ENCODE peak calls at places on chromosomes 12 and 14, in six cellular contexts. One of them, this sample, is unnamed.

GRCh38 chr12:29889737-29890136 is 106.0 kb upstream of the TMTC1 start:
- DNase-seq in tibial artery: peak
- DNase-seq in AG10803: no peak
- DNase-seq in heart right ventricle: no peak
- DNase-seq in endothelial cell: peak
- DNase-seq in lower lobe of right lung: no peak
- DNase-seq in this sample: no peak

GRCh38 chr14:26820578-26820977 is 222.7 kb upstream of the NOVA1 start:
- DNase-seq in tibial artery: no peak
- DNase-seq in AG10803: no peak
- DNase-seq in heart right ventricle: no peak
- DNase-seq in endothelial cell: no peak
- DNase-seq in lower lobe of right lung: no peak
- DNase-seq in this sample: no peak

GRCh38 chr14:94450722-94451090 is 1.9 kb downstream of the SERPINA11 start:
- DNase-seq in tibial artery: no peak
- DNase-seq in AG10803: no peak
- DNase-seq in heart right ventricle: no peak
- DNase-seq in endothelial cell: no peak
- DNase-seq in lower lobe of right lung: no peak
- DNase-seq in this sample: peak

GRCh38 chr12:113002155-113002554 is 23.8 kb downstream of the OAS2 start:
- DNase-seq in tibial artery: no peak
- DNase-seq in AG10803: no peak
- DNase-seq in heart right ventricle: no peak
- DNase-seq in endothelial cell: no peak
- DNase-seq in lower lobe of right lung: no peak
- DNase-seq in this sample: no peak

GRCh38 chr12:105292705-105293104 is 37.8 kb upstream of the C12orf75 start:
- DNase-seq in tibial artery: no peak
- DNase-seq in AG10803: peak
- DNase-seq in heart right ventricle: no peak
- DNase-seq in endothelial cell: no peak
- DNase-seq in lower lobe of right lung: no peak
- DNase-seq in this sample: no peak

GRCh38 chr14:53411110-53411509 is 258.0 kb upstream of the DDHD1 start:
- DNase-seq in tibial artery: no peak
- DNase-seq in AG10803: peak
- DNase-seq in heart right ventricle: no peak
- DNase-seq in endothelial cell: no peak
- DNase-seq in lower lobe of right lung: no peak
- DNase-seq in this sample: no peak

GRCh38 chr14:22226381-22226780 is 362.6 kb downstream of the DAD1 start:
- DNase-seq in tibial artery: no peak
- DNase-seq in AG10803: no peak
- DNase-seq in heart right ventricle: no peak
- DNase-seq in endothelial cell: no peak
- DNase-seq in lower lobe of right lung: peak
- DNase-seq in this sample: no peak

GRCh38 chr14:97491697-97492096 is 694.5 kb downstream of the VRK1 start:
- DNase-seq in tibial artery: no peak
- DNase-seq in AG10803: no peak
- DNase-seq in heart right ventricle: no peak
- DNase-seq in endothelial cell: no peak
- DNase-seq in lower lobe of right lung: no peak
- DNase-seq in this sample: no peak

GRCh38 chr14:105940534-105941225 is 414.3 kb downstream of the TMEM121 start:
- DNase-seq in tibial artery: no peak
- DNase-seq in AG10803: no peak
- DNase-seq in heart right ventricle: no peak
- DNase-seq in endothelial cell: no peak
- DNase-seq in lower lobe of right lung: no peak
- DNase-seq in this sample: peak

GRCh38 chr12:14416658-14417057 is 51.2 kb downstream of the ATF7IP start:
- DNase-seq in tibial artery: no peak
- DNase-seq in AG10803: peak
- DNase-seq in heart right ventricle: no peak
- DNase-seq in endothelial cell: peak
- DNase-seq in lower lobe of right lung: no peak
- DNase-seq in this sample: no peak

GRCh38 chr12:84912191-84913142 is at the start of gene SLC6A15:
- DNase-seq in tibial artery: peak
- DNase-seq in AG10803: peak
- DNase-seq in heart right ventricle: no peak
- DNase-seq in endothelial cell: peak
- DNase-seq in lower lobe of right lung: peak
- DNase-seq in this sample: no peak

DNA sequence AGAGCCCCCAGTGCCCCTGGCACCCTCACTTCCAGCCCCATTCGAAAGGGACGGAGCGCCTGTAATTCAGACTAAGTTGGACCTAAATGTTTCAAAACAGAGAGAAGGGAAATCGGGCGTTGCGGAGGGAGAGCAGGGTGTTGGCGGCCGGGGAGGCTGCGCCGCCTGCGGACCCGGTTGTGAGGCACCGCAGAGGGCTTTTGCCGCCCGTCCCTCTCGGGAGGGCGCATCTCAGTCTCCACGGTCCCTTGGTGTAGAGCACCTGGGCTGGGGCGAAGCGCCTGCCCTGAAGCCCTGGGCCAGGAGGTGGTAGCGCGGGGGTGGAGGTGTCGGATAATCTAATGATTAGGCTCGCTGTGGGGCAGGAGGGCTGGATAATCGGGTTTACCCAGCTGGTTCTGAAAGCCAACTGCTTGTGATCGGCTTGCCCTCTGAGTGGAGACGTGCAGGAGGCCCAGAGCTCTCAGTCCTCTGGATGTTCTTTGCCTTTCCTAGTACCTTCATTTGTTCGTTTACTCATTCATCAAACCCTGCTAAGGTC is 884 bp downstream of the DAAM1 start:
- DNase-seq in tibial artery: no peak
- DNase-seq in AG10803: no peak
- DNase-seq in heart right ventricle: peak
- DNase-seq in endothelial cell: no peak
- DNase-seq in lower lobe of right lung: peak
- DNase-seq in this sample: no peak
- TF ChIP-seq CTCF in tibial artery: peak
- TF ChIP-seq CTCF in AG10803: peak
- TF ChIP-seq CTCF in heart right ventricle: no peak
- TF ChIP-seq CTCF in endothelial cell: no peak
- TF ChIP-seq CTCF in lower lobe of right lung: peak
- TF ChIP-seq CTCF in this sample: no peak

GRCh38 chr14:89237923-89238529 is 179.0 kb downstream of the FOXN3 start:
- DNase-seq in tibial artery: no peak
- DNase-seq in AG10803: peak
- DNase-seq in heart right ventricle: no peak
- DNase-seq in endothelial cell: no peak
- DNase-seq in lower lobe of right lung: no peak
- DNase-seq in this sample: no peak
- TF ChIP-seq CTCF in tibial artery: peak
- TF ChIP-seq CTCF in AG10803: peak
- TF ChIP-seq CTCF in heart right ventricle: peak
- TF ChIP-seq CTCF in endothelial cell: no peak
- TF ChIP-seq CTCF in lower lobe of right lung: peak
- TF ChIP-seq CTCF in this sample: no peak

GRCh38 chr12:42024495-42024830 is 120.2 kb downstream of the GXYLT1 start:
- DNase-seq in tibial artery: no peak
- DNase-seq in AG10803: no peak
- DNase-seq in heart right ventricle: no peak
- DNase-seq in endothelial cell: no peak
- DNase-seq in lower lobe of right lung: no peak
- DNase-seq in this sample: no peak
- TF ChIP-seq CTCF in tibial artery: no peak
- TF ChIP-seq CTCF in AG10803: no peak
- TF ChIP-seq CTCF in heart right ventricle: no peak
- TF ChIP-seq CTCF in endothelial cell: no peak
- TF ChIP-seq CTCF in lower lobe of right lung: no peak
- TF ChIP-seq CTCF in this sample: no peak

DNA sequence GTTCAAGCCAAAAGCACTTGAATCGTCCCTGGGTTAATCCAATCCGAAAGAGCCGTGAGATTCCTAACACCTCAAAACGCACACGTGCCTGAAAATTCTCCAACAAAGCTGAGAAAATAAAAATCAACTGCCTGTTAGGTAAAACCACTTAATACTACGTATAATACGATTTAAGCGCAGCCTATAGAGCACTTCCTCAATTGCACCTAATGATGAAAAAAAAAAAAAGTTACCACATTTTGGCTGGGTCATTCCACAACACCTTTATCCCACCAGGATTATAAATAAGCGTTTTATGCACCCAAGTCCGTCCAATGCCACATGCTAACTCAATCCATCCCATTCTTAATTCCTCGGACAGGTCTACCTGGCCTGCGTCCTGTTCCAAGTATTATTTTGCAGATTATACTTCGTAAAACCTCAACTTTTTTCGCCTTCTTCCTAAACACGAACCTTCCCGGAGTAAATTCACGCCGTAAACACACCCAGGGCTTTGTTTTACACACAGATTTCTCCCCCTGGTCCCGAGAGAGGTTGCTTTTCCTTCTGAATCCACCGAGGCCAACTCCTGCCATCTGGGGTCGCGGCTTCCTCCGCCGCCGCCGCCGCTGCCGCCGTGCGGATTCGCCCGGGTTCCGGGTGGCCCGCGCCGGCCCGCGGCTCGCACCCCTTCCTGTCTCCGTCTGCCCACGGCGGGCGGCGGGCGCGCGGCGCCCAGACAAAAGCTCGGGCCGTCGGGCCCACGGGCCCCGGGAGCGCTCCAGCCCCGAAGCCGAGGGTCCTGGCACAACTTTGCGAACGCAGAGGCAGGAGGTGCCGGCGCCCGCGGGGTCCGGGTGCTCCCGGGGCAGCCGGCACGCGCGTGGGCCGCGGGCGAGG is 66.2 kb downstream of the RNF34 start:
- DNase-seq in tibial artery: no peak
- DNase-seq in AG10803: peak
- DNase-seq in heart right ventricle: peak
- DNase-seq in endothelial cell: peak
- DNase-seq in lower lobe of right lung: no peak
- DNase-seq in this sample: no peak
- TF ChIP-seq CTCF in tibial artery: no peak
- TF ChIP-seq CTCF in AG10803: no peak
- TF ChIP-seq CTCF in heart right ventricle: no peak
- TF ChIP-seq CTCF in endothelial cell: no peak
- TF ChIP-seq CTCF in lower lobe of right lung: no peak
- TF ChIP-seq CTCF in this sample: no peak

This sample was measured in right atrium auricular region.